ENCODE peak calls at places on chromosomes 5 and 9, in eight cellular contexts. D is EH; J is Ammon's horn; L is T-cell; Z is dorsolateral prefrontal cortex; O is B cell; R is activated effector memory CD4-positive, alpha-beta T cell treated with Interleukin-2 at 50 U/mL for 16 hours; U is hepatocyte. C is an unnamed sample.

GRCh38 chr9:128771094-128771721 is 519 bp downstream of the ZER1 start:
- DNase-seq in J (no peak), D (peak; percentile 44), O (no peak), U (peak; percentile 53), L (peak; percentile 27), Z (no peak), R (no peak), C (peak; percentile 12)

GRCh38 chr5:43073597-43074546 is 33.8 kb upstream of the ANXA2R start:
- DNase-seq in Z (no peak), O (peak; percentile 58), L (peak; percentile 26), J (peak; percentile 15), U (peak; percentile 40), R (no peak), D (peak; percentile 60), C (peak; percentile 40)

GRCh38 chr5:175487514-175488222 is 9.3 kb downstream of the SFXN1 start:
- DNase-seq in Z (no peak), D (no peak), O (no peak), R (no peak), L (no peak), J (no peak), U (no peak), C (no peak)

GRCh38 chr5:321233-321725 is at the start of gene AHRR:
- DNase-seq in L (peak; percentile 13), U (peak; percentile 86), D (peak; percentile 83), O (peak; percentile 53), R (peak; percentile 20), Z (no peak), J (no peak), C (peak; percentile 53)

GRCh38 chr9:123942542-123942941 is 12.6 kb upstream of the DENND1A start:
- DNase-seq in D (no peak), J (no peak), L (no peak), U (no peak), O (no peak), R (no peak), Z (no peak), C (no peak)

GRCh38 chr5:58077387-58077786 is 382.5 kb downstream of the PLK2 start:
- DNase-seq in D (no peak), R (no peak), O (no peak), L (no peak), J (no peak), Z (no peak), U (no peak), C (no peak)

GRCh38 chr9:20753761-20754160 is 69.7 kb downstream of the FOCAD start:
- DNase-seq in U (no peak), Z (no peak), D (peak; percentile 8), O (no peak), J (no peak), L (no peak), R (no peak), C (peak; percentile 2)

GRCh38 chr9:77014597-77015263 is 4.7 kb upstream of the FOXB2 start:
- DNase-seq in Z (no peak), R (no peak), U (no peak), J (no peak), L (no peak), O (peak; percentile 6), D (no peak), C (no peak)

GRCh38 chr9:33166263-33167083 is 663 bp downstream of the B4GALT1 start:
- DNase-seq in J (no peak), O (peak; percentile 56), R (no peak), L (no peak), U (peak; percentile 72), D (peak; percentile 41), Z (no peak), C (no peak)

GRCh38 chr9:71797266-71797665 is 29.0 kb upstream of the CEMIP2 start:
- DNase-seq in D (peak; percentile 65), L (no peak), O (no peak), J (no peak), R (no peak), U (no peak), Z (no peak), C (no peak)

GRCh38 chr5:6584727-6585126 is 48.1 kb downstream of the NSUN2 start:
- DNase-seq in R (no peak), L (no peak), Z (no peak), J (no peak), U (no peak), D (no peak), O (no peak), C (no peak)

GRCh38 chr9:112360047-112360804 is 19.7 kb upstream of the HSDL2 start:
- DNase-seq in Z (no peak), O (no peak), D (peak; percentile 76), R (no peak), U (no peak), L (no peak), J (no peak), C (peak; percentile 58)

GRCh38 chr5:60842859-60843692 is 993 bp downstream of the ELOVL7 start:
- DNase-seq in O (peak; percentile 5), J (peak; percentile 13), U (peak; percentile 40), R (no peak), D (peak; percentile 21), Z (peak; percentile 14), L (no peak), C (no peak)

GRCh38 chr9:133509179-133510083 is 15.3 kb downstream of the MYMK start:
- DNase-seq in R (no peak), Z (peak; percentile 29), J (peak; percentile 60), D (peak; percentile 58), O (no peak), L (peak; percentile 10), U (peak; percentile 48), C (no peak)

GRCh38 chr5:39447968-39448367 is 23.2 kb upstream of the DAB2 start:
- DNase-seq in U (peak; percentile 52), D (no peak), O (no peak), J (no peak), Z (no peak), L (no peak), R (no peak), C (peak; percentile 31)

GRCh38 chr5:35317586-35317985 is 87.3 kb upstream of the PRLR start:
- DNase-seq in D (no peak), U (no peak), R (no peak), J (no peak), Z (no peak), L (no peak), O (no peak), C (no peak)

GRCh38 chr5:36442352-36442751 is 140.7 kb upstream of the RANBP3L start:
- DNase-seq in O (no peak), U (peak; percentile 62), Z (no peak), D (no peak), J (no peak), L (no peak), R (no peak), C (no peak)

GRCh38 chr5:13676531-13676930 is 268.0 kb downstream of the DNAH5 start:
- DNase-seq in Z (no peak), O (no peak), L (no peak), D (no peak), U (no peak), R (no peak), J (no peak), C (no peak)

GRCh38 chr5:35362772-35363171 is 132.5 kb upstream of the PRLR start:
- DNase-seq in J (no peak), R (no peak), O (no peak), Z (no peak), L (no peak), U (no peak), D (no peak), C (no peak)

GRCh38 chr9:87530716-87531115 is 33.0 kb downstream of the DAPK1 start:
- DNase-seq in J (no peak), Z (no peak), D (no peak), O (no peak), R (no peak), L (no peak), U (no peak), C (no peak)

GRCh38 chr5:103397996-103398581 is 139.5 kb downstream of the MACIR start:
- DNase-seq in L (no peak), O (no peak), Z (no peak), R (no peak), D (peak; percentile 93), U (no peak), J (no peak), C (peak; percentile 36)

GRCh38 chr5:55022454-55022853 is 1.6 kb upstream of the GZMK start:
- DNase-seq in O (no peak), J (no peak), R (no peak), Z (no peak), U (no peak), L (no peak), D (no peak), C (no peak)

GRCh38 chr9:91197232-91198181 is 164.2 kb downstream of the AUH start:
- DNase-seq in R (no peak), O (no peak), U (peak; percentile 90), L (no peak), D (peak; percentile 94), Z (peak; percentile 40), J (peak; percentile 78), C (peak; percentile 98)

GRCh38 chr9:136975624-136976023 is 1.7 kb upstream of the PTGDS start:
- DNase-seq in D (no peak), L (no peak), J (peak; percentile 91), U (no peak), Z (peak; percentile 87), O (no peak), R (no peak), C (no peak)

GRCh38 chr9:27717991-27718390 is 144.7 kb upstream of the C9orf72 start:
- DNase-seq in D (no peak), R (no peak), L (no peak), Z (no peak), J (no peak), U (no peak), O (no peak), C (no peak)

GRCh38 chr5:91296691-91297143 is 86.4 kb downstream of the ARRDC3 start:
- DNase-seq in Z (no peak), O (no peak), J (no peak), L (no peak), U (no peak), D (peak; percentile 34), R (no peak), C (no peak)

GRCh38 chr5:144275329-144275728 is 104.7 kb downstream of the KCTD16 start:
- DNase-seq in D (no peak), R (no peak), Z (no peak), J (peak; percentile 36), L (no peak), U (no peak), O (no peak), C (no peak)

GRCh38 chr5:141663506-141663905 is 12.3 kb upstream of the FCHSD1 start:
- DNase-seq in U (no peak), Z (no peak), R (no peak), O (no peak), D (no peak), L (no peak), J (no peak), C (no peak)

GRCh38 chr5:132771559-132771998 is 5.5 kb downstream of the SEPTIN8 start:
- DNase-seq in D (peak; percentile 97), O (no peak), U (no peak), R (no peak), L (no peak), J (no peak), Z (no peak), C (peak; percentile 67)

GRCh38 chr9:134179595-134179917 is 15.2 kb upstream of the RNU6ATAC start:
- DNase-seq in J (no peak), L (no peak), O (no peak), D (no peak), R (no peak), Z (no peak), U (no peak), C (no peak)

GRCh38 chr9:121107041-121107440 is 32.3 kb downstream of the CNTRL start:
- DNase-seq in L (no peak), D (no peak), O (no peak), J (no peak), Z (no peak), U (no peak), R (no peak), C (no peak)

GRCh38 chr9:127664678-127665507 is 41.9 kb upstream of the CFAP157 start:
- DNase-seq in Z (peak; percentile 32), L (no peak), O (no peak), R (no peak), J (peak; percentile 70), U (peak; percentile 40), D (peak; percentile 85), C (peak; percentile 13)

GRCh38 chr5:169474226-169474625 is 109.3 kb upstream of the SPDL1 start:
- DNase-seq in R (no peak), L (no peak), Z (no peak), O (no peak), J (no peak), D (no peak), U (no peak), C (no peak)

C was measured in IMR-90.